ENCODE peak calls at places on chromosomes 2 and 18, in six cellular contexts. One of them, this sample, is unnamed.

GRCh38 chr18:67035026-67035425 is 431.1 kb upstream of the CDH19 start:
- DNase-seq in HCT116: no peak
- DNase-seq in Daoy: no peak
- DNase-seq in CD8-positive, alpha-beta memory T cell: no peak
- DNase-seq in IMR-90: no peak
- DNase-seq in CD14-positive monocyte: no peak
- DNase-seq in this sample: no peak

GRCh38 chr18:80033181-80034067 is 810 bp upstream of the RBFA start:
- DNase-seq in HCT116: no peak
- DNase-seq in Daoy: no peak
- DNase-seq in CD8-positive, alpha-beta memory T cell: peak
- DNase-seq in IMR-90: peak
- DNase-seq in CD14-positive monocyte: peak
- DNase-seq in this sample: no peak

GRCh38 chr2:148812306-148812705 is 62.7 kb upstream of the KIF5C start:
- DNase-seq in HCT116: no peak
- DNase-seq in Daoy: peak
- DNase-seq in CD8-positive, alpha-beta memory T cell: no peak
- DNase-seq in IMR-90: peak
- DNase-seq in CD14-positive monocyte: no peak
- DNase-seq in this sample: peak

GRCh38 chr2:200171761-200172482 is 134.6 kb upstream of the SPATS2L start:
- DNase-seq in HCT116: no peak
- DNase-seq in Daoy: no peak
- DNase-seq in CD8-positive, alpha-beta memory T cell: no peak
- DNase-seq in IMR-90: peak
- DNase-seq in CD14-positive monocyte: no peak
- DNase-seq in this sample: peak

GRCh38 chr2:24121469-24121868 is 1.7 kb downstream of the PFN4 start:
- DNase-seq in HCT116: no peak
- DNase-seq in Daoy: no peak
- DNase-seq in CD8-positive, alpha-beta memory T cell: no peak
- DNase-seq in IMR-90: no peak
- DNase-seq in CD14-positive monocyte: no peak
- DNase-seq in this sample: no peak

GRCh38 chr2:70895998-70896764 is 39.5 kb upstream of the ATP6V1B1 start:
- DNase-seq in HCT116: no peak
- DNase-seq in Daoy: no peak
- DNase-seq in CD8-positive, alpha-beta memory T cell: no peak
- DNase-seq in IMR-90: no peak
- DNase-seq in CD14-positive monocyte: peak
- DNase-seq in this sample: no peak

GRCh38 chr2:28717339-28717758 is 34.3 kb upstream of the PPP1CB start:
- DNase-seq in HCT116: peak
- DNase-seq in Daoy: peak
- DNase-seq in CD8-positive, alpha-beta memory T cell: no peak
- DNase-seq in IMR-90: peak
- DNase-seq in CD14-positive monocyte: peak
- DNase-seq in this sample: peak

GRCh38 chr2:39176997-39177396 is 56.1 kb upstream of the SOS1 start:
- DNase-seq in HCT116: no peak
- DNase-seq in Daoy: no peak
- DNase-seq in CD8-positive, alpha-beta memory T cell: no peak
- DNase-seq in IMR-90: no peak
- DNase-seq in CD14-positive monocyte: no peak
- DNase-seq in this sample: no peak

GRCh38 chr2:105576440-105577241 is 168.1 kb upstream of the NCK2 start:
- DNase-seq in HCT116: peak
- DNase-seq in Daoy: peak
- DNase-seq in CD8-positive, alpha-beta memory T cell: no peak
- DNase-seq in IMR-90: peak
- DNase-seq in CD14-positive monocyte: no peak
- DNase-seq in this sample: peak

GRCh38 chr2:118992740-118993391 is 50.9 kb downstream of the MARCO start:
- DNase-seq in HCT116: no peak
- DNase-seq in Daoy: peak
- DNase-seq in CD8-positive, alpha-beta memory T cell: no peak
- DNase-seq in IMR-90: no peak
- DNase-seq in CD14-positive monocyte: no peak
- DNase-seq in this sample: no peak

GRCh38 chr2:64779117-64779690 is 125.5 kb upstream of the SERTAD2 start:
- DNase-seq in HCT116: no peak
- DNase-seq in Daoy: peak
- DNase-seq in CD8-positive, alpha-beta memory T cell: no peak
- DNase-seq in IMR-90: peak
- DNase-seq in CD14-positive monocyte: no peak
- DNase-seq in this sample: peak

GRCh38 chr2:240231838-240232244 is 91.4 kb upstream of the OTOS start:
- DNase-seq in HCT116: no peak
- DNase-seq in Daoy: no peak
- DNase-seq in CD8-positive, alpha-beta memory T cell: peak
- DNase-seq in IMR-90: no peak
- DNase-seq in CD14-positive monocyte: peak
- DNase-seq in this sample: no peak

GRCh38 chr2:216551669-216552068 is 53.0 kb downstream of the RPL37A start:
- DNase-seq in HCT116: no peak
- DNase-seq in Daoy: no peak
- DNase-seq in CD8-positive, alpha-beta memory T cell: no peak
- DNase-seq in IMR-90: no peak
- DNase-seq in CD14-positive monocyte: no peak
- DNase-seq in this sample: no peak

GRCh38 chr2:75021672-75022071 is 63.2 kb downstream of the POLE4 start:
- DNase-seq in HCT116: no peak
- DNase-seq in Daoy: no peak
- DNase-seq in CD8-positive, alpha-beta memory T cell: no peak
- DNase-seq in IMR-90: peak
- DNase-seq in CD14-positive monocyte: no peak
- DNase-seq in this sample: no peak

GRCh38 chr2:186554850-186555785 is 34.7 kb upstream of the ITGAV start:
- DNase-seq in HCT116: no peak
- DNase-seq in Daoy: peak
- DNase-seq in CD8-positive, alpha-beta memory T cell: no peak
- DNase-seq in IMR-90: peak
- DNase-seq in CD14-positive monocyte: no peak
- DNase-seq in this sample: no peak

GRCh38 chr2:58527656-58528055 is 286.5 kb upstream of the FANCL start:
- DNase-seq in HCT116: no peak
- DNase-seq in Daoy: no peak
- DNase-seq in CD8-positive, alpha-beta memory T cell: no peak
- DNase-seq in IMR-90: no peak
- DNase-seq in CD14-positive monocyte: no peak
- DNase-seq in this sample: no peak

GRCh38 chr18:730692-731091 is 18.3 kb upstream of the ENOSF1 start:
- DNase-seq in HCT116: no peak
- DNase-seq in Daoy: no peak
- DNase-seq in CD8-positive, alpha-beta memory T cell: no peak
- DNase-seq in IMR-90: peak
- DNase-seq in CD14-positive monocyte: no peak
- DNase-seq in this sample: no peak

GRCh38 chr18:8721716-8722115 is 16.4 kb downstream of the MTCL1 start:
- DNase-seq in HCT116: peak
- DNase-seq in Daoy: peak
- DNase-seq in CD8-positive, alpha-beta memory T cell: no peak
- DNase-seq in IMR-90: peak
- DNase-seq in CD14-positive monocyte: no peak
- DNase-seq in this sample: peak

GRCh38 chr18:31436825-31437224 is 10.7 kb upstream of the DSG3 start:
- DNase-seq in HCT116: no peak
- DNase-seq in Daoy: no peak
- DNase-seq in CD8-positive, alpha-beta memory T cell: no peak
- DNase-seq in IMR-90: no peak
- DNase-seq in CD14-positive monocyte: no peak
- DNase-seq in this sample: no peak

GRCh38 chr2:10591207-10591606 is 98.6 kb downstream of the NOL10 start:
- DNase-seq in HCT116: no peak
- DNase-seq in Daoy: no peak
- DNase-seq in CD8-positive, alpha-beta memory T cell: no peak
- DNase-seq in IMR-90: peak
- DNase-seq in CD14-positive monocyte: no peak
- DNase-seq in this sample: no peak

GRCh38 chr18:13036622-13037320 is 45.6 kb downstream of the CEP192 start:
- DNase-seq in HCT116: no peak
- DNase-seq in Daoy: no peak
- DNase-seq in CD8-positive, alpha-beta memory T cell: no peak
- DNase-seq in IMR-90: peak
- DNase-seq in CD14-positive monocyte: no peak
- DNase-seq in this sample: no peak

GRCh38 chr2:42047488-42048317 is at the start of gene PKDCC:
- DNase-seq in HCT116: no peak
- DNase-seq in Daoy: peak
- DNase-seq in CD8-positive, alpha-beta memory T cell: no peak
- DNase-seq in IMR-90: peak
- DNase-seq in CD14-positive monocyte: no peak
- DNase-seq in this sample: peak

GRCh38 chr2:148022351-148022750 is 1.5 kb downstream of the MBD5 start:
- DNase-seq in HCT116: no peak
- DNase-seq in Daoy: no peak
- DNase-seq in CD8-positive, alpha-beta memory T cell: no peak
- DNase-seq in IMR-90: no peak
- DNase-seq in CD14-positive monocyte: no peak
- DNase-seq in this sample: no peak

GRCh38 chr2:206256711-206257110 is 17.8 kb upstream of the ZDBF2 start:
- DNase-seq in HCT116: no peak
- DNase-seq in Daoy: no peak
- DNase-seq in CD8-positive, alpha-beta memory T cell: no peak
- DNase-seq in IMR-90: no peak
- DNase-seq in CD14-positive monocyte: no peak
- DNase-seq in this sample: no peak

GRCh38 chr2:121634354-121635307 is 14.6 kb downstream of the CLASP1 start:
- DNase-seq in HCT116: peak
- DNase-seq in Daoy: peak
- DNase-seq in CD8-positive, alpha-beta memory T cell: no peak
- DNase-seq in IMR-90: peak
- DNase-seq in CD14-positive monocyte: no peak
- DNase-seq in this sample: peak

GRCh38 chr2:17877811-17878221 is 651 bp upstream of the KCNS3 start:
- DNase-seq in HCT116: no peak
- DNase-seq in Daoy: no peak
- DNase-seq in CD8-positive, alpha-beta memory T cell: no peak
- DNase-seq in IMR-90: no peak
- DNase-seq in CD14-positive monocyte: peak
- DNase-seq in this sample: no peak

GRCh38 chr18:63101811-63102210 is 217.8 kb downstream of the BCL2 start:
- DNase-seq in HCT116: no peak
- DNase-seq in Daoy: no peak
- DNase-seq in CD8-positive, alpha-beta memory T cell: no peak
- DNase-seq in IMR-90: no peak
- DNase-seq in CD14-positive monocyte: no peak
- DNase-seq in this sample: no peak

GRCh38 chr18:63315879-63316278 is 3.7 kb downstream of the BCL2 start:
- DNase-seq in HCT116: no peak
- DNase-seq in Daoy: no peak
- DNase-seq in CD8-positive, alpha-beta memory T cell: no peak
- DNase-seq in IMR-90: no peak
- DNase-seq in CD14-positive monocyte: no peak
- DNase-seq in this sample: no peak

GRCh38 chr2:53820711-53821110 is 33.9 kb downstream of the ERLEC1 start:
- DNase-seq in HCT116: no peak
- DNase-seq in Daoy: no peak
- DNase-seq in CD8-positive, alpha-beta memory T cell: no peak
- DNase-seq in IMR-90: peak
- DNase-seq in CD14-positive monocyte: no peak
- DNase-seq in this sample: no peak

GRCh38 chr18:25896178-25896780 is 194.1 kb downstream of the SS18 start:
- DNase-seq in HCT116: peak
- DNase-seq in Daoy: peak
- DNase-seq in CD8-positive, alpha-beta memory T cell: no peak
- DNase-seq in IMR-90: peak
- DNase-seq in CD14-positive monocyte: no peak
- DNase-seq in this sample: peak

GRCh38 chr2:26284132-26284531 is 39.4 kb downstream of the HADHB start:
- DNase-seq in HCT116: no peak
- DNase-seq in Daoy: peak
- DNase-seq in CD8-positive, alpha-beta memory T cell: no peak
- DNase-seq in IMR-90: peak
- DNase-seq in CD14-positive monocyte: no peak
- DNase-seq in this sample: no peak

GRCh38 chr2:240391111-240392051 is 44.1 kb upstream of the GPC1 start:
- DNase-seq in HCT116: no peak
- DNase-seq in Daoy: no peak
- DNase-seq in CD8-positive, alpha-beta memory T cell: peak
- DNase-seq in IMR-90: no peak
- DNase-seq in CD14-positive monocyte: peak
- DNase-seq in this sample: no peak

GRCh38 chr2:46298522-46299351 is 1.5 kb downstream of the EPAS1 start:
- DNase-seq in HCT116: no peak
- DNase-seq in Daoy: peak
- DNase-seq in CD8-positive, alpha-beta memory T cell: no peak
- DNase-seq in IMR-90: peak
- DNase-seq in CD14-positive monocyte: no peak
- DNase-seq in this sample: peak

GRCh38 chr18:80157708-80158343 is 48.8 kb downstream of the ADNP2 start:
- DNase-seq in HCT116: peak
- DNase-seq in Daoy: peak
- DNase-seq in CD8-positive, alpha-beta memory T cell: peak
- DNase-seq in IMR-90: peak
- DNase-seq in CD14-positive monocyte: no peak
- DNase-seq in this sample: peak

GRCh38 chr2:217512728-217513127 is 490.1 kb downstream of the TNS1 start:
- DNase-seq in HCT116: no peak
- DNase-seq in Daoy: no peak
- DNase-seq in CD8-positive, alpha-beta memory T cell: no peak
- DNase-seq in IMR-90: no peak
- DNase-seq in CD14-positive monocyte: no peak
- DNase-seq in this sample: no peak

GRCh38 chr2:221283896-221284295 is 288.2 kb downstream of the EPHA4 start:
- DNase-seq in HCT116: no peak
- DNase-seq in Daoy: no peak
- DNase-seq in CD8-positive, alpha-beta memory T cell: no peak
- DNase-seq in IMR-90: peak
- DNase-seq in CD14-positive monocyte: no peak
- DNase-seq in this sample: peak

GRCh38 chr2:232875256-232876070 is 5.4 kb downstream of the SNORC start:
- DNase-seq in HCT116: no peak
- DNase-seq in Daoy: peak
- DNase-seq in CD8-positive, alpha-beta memory T cell: peak
- DNase-seq in IMR-90: no peak
- DNase-seq in CD14-positive monocyte: no peak
- DNase-seq in this sample: no peak

GRCh38 chr2:156327835-156328401 is 4.6 kb downstream of the NR4A2 start:
- DNase-seq in HCT116: no peak
- DNase-seq in Daoy: no peak
- DNase-seq in CD8-positive, alpha-beta memory T cell: no peak
- DNase-seq in IMR-90: no peak
- DNase-seq in CD14-positive monocyte: no peak
- DNase-seq in this sample: no peak

GRCh38 chr2:128278979-128279378 is 39.7 kb downstream of the HS6ST1 start:
- DNase-seq in HCT116: no peak
- DNase-seq in Daoy: no peak
- DNase-seq in CD8-positive, alpha-beta memory T cell: no peak
- DNase-seq in IMR-90: no peak
- DNase-seq in CD14-positive monocyte: no peak
- DNase-seq in this sample: no peak

GRCh38 chr2:66897181-66897580 is 462.3 kb downstream of the MEIS1 start:
- DNase-seq in HCT116: no peak
- DNase-seq in Daoy: no peak
- DNase-seq in CD8-positive, alpha-beta memory T cell: no peak
- DNase-seq in IMR-90: peak
- DNase-seq in CD14-positive monocyte: no peak
- DNase-seq in this sample: no peak